ENCODE peak calls at places on chromosome 6, in nine cellular contexts. One of them, this sample, is unnamed.

GRCh38 chr6:9583946-9584345 is 830.9 kb downstream of the TFAP2A start:
- DNase-seq in epithelial cell of esophagus: peak
- DNase-seq in neural progenitor cell: no peak
- DNase-seq in uterus: no peak
- DNase-seq in activated T-cell treated with anti-CD3 and anti-CD28 coated beads for 1 hour: no peak
- DNase-seq in right lobe of liver: no peak
- DNase-seq in AG09309: no peak
- DNase-seq in SHP77: no peak
- DNase-seq in stimulated activated naive B cell treated with anti-CD40 and anti-IgM and Interleukin-4, amounts not matched to agents 10 μg/mL and 1 μg/mL and 100 μg/mL, for 72 hours: no peak
- DNase-seq in this sample: no peak

GRCh38 chr6:143740213-143740612 is 62.4 kb downstream of the PHACTR2 start:
- DNase-seq in epithelial cell of esophagus: no peak
- DNase-seq in neural progenitor cell: no peak
- DNase-seq in uterus: no peak
- DNase-seq in activated T-cell treated with anti-CD3 and anti-CD28 coated beads for 1 hour: no peak
- DNase-seq in right lobe of liver: no peak
- DNase-seq in AG09309: no peak
- DNase-seq in SHP77: no peak
- DNase-seq in stimulated activated naive B cell treated with anti-CD40 and anti-IgM and Interleukin-4, amounts not matched to agents 10 μg/mL and 1 μg/mL and 100 μg/mL, for 72 hours: no peak
- DNase-seq in this sample: no peak

GRCh38 chr6:12395898-12396297 is 105.7 kb downstream of the EDN1 start:
- DNase-seq in epithelial cell of esophagus: peak
- DNase-seq in neural progenitor cell: no peak
- DNase-seq in uterus: no peak
- DNase-seq in activated T-cell treated with anti-CD3 and anti-CD28 coated beads for 1 hour: no peak
- DNase-seq in right lobe of liver: no peak
- DNase-seq in AG09309: no peak
- DNase-seq in SHP77: no peak
- DNase-seq in stimulated activated naive B cell treated with anti-CD40 and anti-IgM and Interleukin-4, amounts not matched to agents 10 μg/mL and 1 μg/mL and 100 μg/mL, for 72 hours: no peak
- DNase-seq in this sample: no peak

GRCh38 chr6:162621246-162621645 is 106.3 kb downstream of the PRKN start:
- DNase-seq in epithelial cell of esophagus: no peak
- DNase-seq in neural progenitor cell: peak
- DNase-seq in uterus: peak
- DNase-seq in activated T-cell treated with anti-CD3 and anti-CD28 coated beads for 1 hour: no peak
- DNase-seq in right lobe of liver: peak
- DNase-seq in AG09309: no peak
- DNase-seq in SHP77: no peak
- DNase-seq in stimulated activated naive B cell treated with anti-CD40 and anti-IgM and Interleukin-4, amounts not matched to agents 10 μg/mL and 1 μg/mL and 100 μg/mL, for 72 hours: no peak
- DNase-seq in this sample: no peak

GRCh38 chr6:102759415-102759814 is 1365.9 kb downstream of the GRIK2 start:
- DNase-seq in epithelial cell of esophagus: peak
- DNase-seq in neural progenitor cell: no peak
- DNase-seq in uterus: no peak
- DNase-seq in activated T-cell treated with anti-CD3 and anti-CD28 coated beads for 1 hour: no peak
- DNase-seq in right lobe of liver: no peak
- DNase-seq in AG09309: no peak
- DNase-seq in SHP77: no peak
- DNase-seq in stimulated activated naive B cell treated with anti-CD40 and anti-IgM and Interleukin-4, amounts not matched to agents 10 μg/mL and 1 μg/mL and 100 μg/mL, for 72 hours: no peak
- DNase-seq in this sample: no peak

GRCh38 chr6:168260385-168260987 is 59.1 kb downstream of the DACT2 start:
- DNase-seq in epithelial cell of esophagus: no peak
- DNase-seq in neural progenitor cell: no peak
- DNase-seq in uterus: no peak
- DNase-seq in activated T-cell treated with anti-CD3 and anti-CD28 coated beads for 1 hour: no peak
- DNase-seq in right lobe of liver: no peak
- DNase-seq in AG09309: no peak
- DNase-seq in SHP77: no peak
- DNase-seq in stimulated activated naive B cell treated with anti-CD40 and anti-IgM and Interleukin-4, amounts not matched to agents 10 μg/mL and 1 μg/mL and 100 μg/mL, for 72 hours: no peak
- DNase-seq in this sample: no peak

GRCh38 chr6:104418125-104418524 is 441.6 kb downstream of the HACE1 start:
- DNase-seq in epithelial cell of esophagus: peak
- DNase-seq in neural progenitor cell: no peak
- DNase-seq in uterus: no peak
- DNase-seq in activated T-cell treated with anti-CD3 and anti-CD28 coated beads for 1 hour: no peak
- DNase-seq in right lobe of liver: no peak
- DNase-seq in AG09309: no peak
- DNase-seq in SHP77: no peak
- DNase-seq in stimulated activated naive B cell treated with anti-CD40 and anti-IgM and Interleukin-4, amounts not matched to agents 10 μg/mL and 1 μg/mL and 100 μg/mL, for 72 hours: no peak
- DNase-seq in this sample: no peak

GRCh38 chr6:168542301-168542700 is 101.3 kb downstream of the SMOC2 start:
- DNase-seq in epithelial cell of esophagus: no peak
- DNase-seq in neural progenitor cell: no peak
- DNase-seq in uterus: no peak
- DNase-seq in activated T-cell treated with anti-CD3 and anti-CD28 coated beads for 1 hour: no peak
- DNase-seq in right lobe of liver: no peak
- DNase-seq in AG09309: no peak
- DNase-seq in SHP77: no peak
- DNase-seq in stimulated activated naive B cell treated with anti-CD40 and anti-IgM and Interleukin-4, amounts not matched to agents 10 μg/mL and 1 μg/mL and 100 μg/mL, for 72 hours: no peak
- DNase-seq in this sample: no peak

GRCh38 chr6:108730556-108731228 is 117.5 kb upstream of the ARMC2 start:
- DNase-seq in epithelial cell of esophagus: no peak
- DNase-seq in neural progenitor cell: peak
- DNase-seq in uterus: no peak
- DNase-seq in activated T-cell treated with anti-CD3 and anti-CD28 coated beads for 1 hour: no peak
- DNase-seq in right lobe of liver: no peak
- DNase-seq in AG09309: no peak
- DNase-seq in SHP77: no peak
- DNase-seq in stimulated activated naive B cell treated with anti-CD40 and anti-IgM and Interleukin-4, amounts not matched to agents 10 μg/mL and 1 μg/mL and 100 μg/mL, for 72 hours: no peak
- DNase-seq in this sample: no peak

GRCh38 chr6:14910692-14911547 is 334.9 kb upstream of the JARID2 start:
- DNase-seq in epithelial cell of esophagus: no peak
- DNase-seq in neural progenitor cell: no peak
- DNase-seq in uterus: no peak
- DNase-seq in activated T-cell treated with anti-CD3 and anti-CD28 coated beads for 1 hour: no peak
- DNase-seq in right lobe of liver: peak
- DNase-seq in AG09309: no peak
- DNase-seq in SHP77: no peak
- DNase-seq in stimulated activated naive B cell treated with anti-CD40 and anti-IgM and Interleukin-4, amounts not matched to agents 10 μg/mL and 1 μg/mL and 100 μg/mL, for 72 hours: peak
- DNase-seq in this sample: no peak

GRCh38 chr6:57173886-57174510 is 1.9 kb downstream of the BAG2 start:
- DNase-seq in epithelial cell of esophagus: peak
- DNase-seq in neural progenitor cell: peak
- DNase-seq in uterus: peak
- DNase-seq in activated T-cell treated with anti-CD3 and anti-CD28 coated beads for 1 hour: no peak
- DNase-seq in right lobe of liver: no peak
- DNase-seq in AG09309: peak
- DNase-seq in SHP77: no peak
- DNase-seq in stimulated activated naive B cell treated with anti-CD40 and anti-IgM and Interleukin-4, amounts not matched to agents 10 μg/mL and 1 μg/mL and 100 μg/mL, for 72 hours: no peak
- DNase-seq in this sample: no peak

GRCh38 chr6:63066053-63066704 is 145.1 kb upstream of the FKBP1C start:
- DNase-seq in epithelial cell of esophagus: peak
- DNase-seq in neural progenitor cell: no peak
- DNase-seq in uterus: no peak
- DNase-seq in activated T-cell treated with anti-CD3 and anti-CD28 coated beads for 1 hour: no peak
- DNase-seq in right lobe of liver: no peak
- DNase-seq in AG09309: no peak
- DNase-seq in SHP77: peak
- DNase-seq in stimulated activated naive B cell treated with anti-CD40 and anti-IgM and Interleukin-4, amounts not matched to agents 10 μg/mL and 1 μg/mL and 100 μg/mL, for 72 hours: no peak
- DNase-seq in this sample: no peak

GRCh38 chr6:108309844-108310243 is 15.0 kb downstream of the AFG1L start:
- DNase-seq in epithelial cell of esophagus: no peak
- DNase-seq in neural progenitor cell: no peak
- DNase-seq in uterus: no peak
- DNase-seq in activated T-cell treated with anti-CD3 and anti-CD28 coated beads for 1 hour: no peak
- DNase-seq in right lobe of liver: no peak
- DNase-seq in AG09309: no peak
- DNase-seq in SHP77: no peak
- DNase-seq in stimulated activated naive B cell treated with anti-CD40 and anti-IgM and Interleukin-4, amounts not matched to agents 10 μg/mL and 1 μg/mL and 100 μg/mL, for 72 hours: no peak
- DNase-seq in this sample: no peak

GRCh38 chr6:17907467-17908229 is 79.8 kb downstream of the KIF13A start:
- DNase-seq in epithelial cell of esophagus: peak
- DNase-seq in neural progenitor cell: no peak
- DNase-seq in uterus: peak
- DNase-seq in activated T-cell treated with anti-CD3 and anti-CD28 coated beads for 1 hour: no peak
- DNase-seq in right lobe of liver: peak
- DNase-seq in AG09309: peak
- DNase-seq in SHP77: no peak
- DNase-seq in stimulated activated naive B cell treated with anti-CD40 and anti-IgM and Interleukin-4, amounts not matched to agents 10 μg/mL and 1 μg/mL and 100 μg/mL, for 72 hours: peak
- DNase-seq in this sample: no peak

This sample was measured in frontal cortex.